ENCODE peak calls at places on chromosomes 5 and 9, in eight cellular contexts. One of them, this sample, is unnamed.

GRCh38 chr9:76699966-76700365 is 64.3 kb upstream of the PCA3 start:
- DNase-seq in kidney tubule cell: peak
- DNase-seq in stimulated activated CD8-positive, alpha-beta memory T cell treated with anti-CD3 and anti-CD28 coated beads, Interleukin-7, amount 100 ng/mL, for 1 hour: no peak
- DNase-seq in body of pancreas: no peak
- DNase-seq in GM10248: no peak
- DNase-seq in activated CD4-positive, alpha-beta T cell treated with anti-CD3 and anti-CD28 coated beads for 48 hours: no peak
- DNase-seq in hepatocyte: no peak
- DNase-seq in ovary: no peak
- DNase-seq in this sample: no peak

GRCh38 chr5:127958421-127959011 is 125.0 kb upstream of the SLC12A2 start:
- DNase-seq in kidney tubule cell: peak
- DNase-seq in stimulated activated CD8-positive, alpha-beta memory T cell treated with anti-CD3 and anti-CD28 coated beads, Interleukin-7, amount 100 ng/mL, for 1 hour: no peak
- DNase-seq in body of pancreas: no peak
- DNase-seq in GM10248: no peak
- DNase-seq in activated CD4-positive, alpha-beta T cell treated with anti-CD3 and anti-CD28 coated beads for 48 hours: no peak
- DNase-seq in hepatocyte: peak
- DNase-seq in ovary: no peak
- DNase-seq in this sample: peak

GRCh38 chr9:114108016-114108833 is 9.1 kb upstream of the KIF12 start:
- DNase-seq in kidney tubule cell: peak
- DNase-seq in stimulated activated CD8-positive, alpha-beta memory T cell treated with anti-CD3 and anti-CD28 coated beads, Interleukin-7, amount 100 ng/mL, for 1 hour: peak
- DNase-seq in body of pancreas: peak
- DNase-seq in GM10248: peak
- DNase-seq in activated CD4-positive, alpha-beta T cell treated with anti-CD3 and anti-CD28 coated beads for 48 hours: peak
- DNase-seq in hepatocyte: peak
- DNase-seq in ovary: peak
- DNase-seq in this sample: peak

GRCh38 chr5:141192110-141192725 is at the start of gene PCDHB10:
- DNase-seq in kidney tubule cell: peak
- DNase-seq in stimulated activated CD8-positive, alpha-beta memory T cell treated with anti-CD3 and anti-CD28 coated beads, Interleukin-7, amount 100 ng/mL, for 1 hour: no peak
- DNase-seq in body of pancreas: peak
- DNase-seq in GM10248: peak
- DNase-seq in activated CD4-positive, alpha-beta T cell treated with anti-CD3 and anti-CD28 coated beads for 48 hours: peak
- DNase-seq in hepatocyte: peak
- DNase-seq in ovary: no peak
- DNase-seq in this sample: peak

GRCh38 chr5:177491429-177491945 is 5.9 kb downstream of the PDLIM7 start:
- DNase-seq in kidney tubule cell: peak
- DNase-seq in stimulated activated CD8-positive, alpha-beta memory T cell treated with anti-CD3 and anti-CD28 coated beads, Interleukin-7, amount 100 ng/mL, for 1 hour: no peak
- DNase-seq in body of pancreas: no peak
- DNase-seq in GM10248: peak
- DNase-seq in activated CD4-positive, alpha-beta T cell treated with anti-CD3 and anti-CD28 coated beads for 48 hours: peak
- DNase-seq in hepatocyte: peak
- DNase-seq in ovary: no peak
- DNase-seq in this sample: peak

GRCh38 chr5:58266402-58266801 is 193.5 kb downstream of the PLK2 start:
- DNase-seq in kidney tubule cell: peak
- DNase-seq in stimulated activated CD8-positive, alpha-beta memory T cell treated with anti-CD3 and anti-CD28 coated beads, Interleukin-7, amount 100 ng/mL, for 1 hour: no peak
- DNase-seq in body of pancreas: no peak
- DNase-seq in GM10248: no peak
- DNase-seq in activated CD4-positive, alpha-beta T cell treated with anti-CD3 and anti-CD28 coated beads for 48 hours: no peak
- DNase-seq in hepatocyte: no peak
- DNase-seq in ovary: no peak
- DNase-seq in this sample: no peak

GRCh38 chr5:131379723-131380122 is 115.9 kb downstream of the CDC42SE2 start:
- DNase-seq in kidney tubule cell: peak
- DNase-seq in stimulated activated CD8-positive, alpha-beta memory T cell treated with anti-CD3 and anti-CD28 coated beads, Interleukin-7, amount 100 ng/mL, for 1 hour: peak
- DNase-seq in body of pancreas: no peak
- DNase-seq in GM10248: peak
- DNase-seq in activated CD4-positive, alpha-beta T cell treated with anti-CD3 and anti-CD28 coated beads for 48 hours: peak
- DNase-seq in hepatocyte: peak
- DNase-seq in ovary: no peak
- DNase-seq in this sample: no peak

GRCh38 chr5:56637321-56637920 is 177.9 kb upstream of the MAP3K1 start:
- DNase-seq in kidney tubule cell: peak
- DNase-seq in stimulated activated CD8-positive, alpha-beta memory T cell treated with anti-CD3 and anti-CD28 coated beads, Interleukin-7, amount 100 ng/mL, for 1 hour: no peak
- DNase-seq in body of pancreas: no peak
- DNase-seq in GM10248: no peak
- DNase-seq in activated CD4-positive, alpha-beta T cell treated with anti-CD3 and anti-CD28 coated beads for 48 hours: no peak
- DNase-seq in hepatocyte: peak
- DNase-seq in ovary: no peak
- DNase-seq in this sample: no peak

GRCh38 chr9:26746357-26747072 is 146.1 kb downstream of the CAAP1 start:
- DNase-seq in kidney tubule cell: peak
- DNase-seq in stimulated activated CD8-positive, alpha-beta memory T cell treated with anti-CD3 and anti-CD28 coated beads, Interleukin-7, amount 100 ng/mL, for 1 hour: no peak
- DNase-seq in body of pancreas: no peak
- DNase-seq in GM10248: peak
- DNase-seq in activated CD4-positive, alpha-beta T cell treated with anti-CD3 and anti-CD28 coated beads for 48 hours: no peak
- DNase-seq in hepatocyte: peak
- DNase-seq in ovary: no peak
- DNase-seq in this sample: no peak

GRCh38 chr9:36149197-36149596 is 12.7 kb downstream of the GLIPR2 start:
- DNase-seq in kidney tubule cell: peak
- DNase-seq in stimulated activated CD8-positive, alpha-beta memory T cell treated with anti-CD3 and anti-CD28 coated beads, Interleukin-7, amount 100 ng/mL, for 1 hour: no peak
- DNase-seq in body of pancreas: no peak
- DNase-seq in GM10248: no peak
- DNase-seq in activated CD4-positive, alpha-beta T cell treated with anti-CD3 and anti-CD28 coated beads for 48 hours: no peak
- DNase-seq in hepatocyte: no peak
- DNase-seq in ovary: peak
- DNase-seq in this sample: no peak

GRCh38 chr9:36488322-36488838 is 84.3 kb upstream of the MELK start:
- DNase-seq in kidney tubule cell: no peak
- DNase-seq in stimulated activated CD8-positive, alpha-beta memory T cell treated with anti-CD3 and anti-CD28 coated beads, Interleukin-7, amount 100 ng/mL, for 1 hour: no peak
- DNase-seq in body of pancreas: no peak
- DNase-seq in GM10248: no peak
- DNase-seq in activated CD4-positive, alpha-beta T cell treated with anti-CD3 and anti-CD28 coated beads for 48 hours: peak
- DNase-seq in hepatocyte: no peak
- DNase-seq in ovary: no peak
- DNase-seq in this sample: no peak

GRCh38 chr9:6779417-6780241 is 21.9 kb downstream of the KDM4C start:
- DNase-seq in kidney tubule cell: peak
- DNase-seq in stimulated activated CD8-positive, alpha-beta memory T cell treated with anti-CD3 and anti-CD28 coated beads, Interleukin-7, amount 100 ng/mL, for 1 hour: no peak
- DNase-seq in body of pancreas: no peak
- DNase-seq in GM10248: no peak
- DNase-seq in activated CD4-positive, alpha-beta T cell treated with anti-CD3 and anti-CD28 coated beads for 48 hours: no peak
- DNase-seq in hepatocyte: peak
- DNase-seq in ovary: no peak
- DNase-seq in this sample: peak

GRCh38 chr5:152607393-152608165 is 202.5 kb upstream of the NMUR2 start:
- DNase-seq in kidney tubule cell: no peak
- DNase-seq in stimulated activated CD8-positive, alpha-beta memory T cell treated with anti-CD3 and anti-CD28 coated beads, Interleukin-7, amount 100 ng/mL, for 1 hour: no peak
- DNase-seq in body of pancreas: no peak
- DNase-seq in GM10248: no peak
- DNase-seq in activated CD4-positive, alpha-beta T cell treated with anti-CD3 and anti-CD28 coated beads for 48 hours: no peak
- DNase-seq in hepatocyte: no peak
- DNase-seq in ovary: no peak
- DNase-seq in this sample: no peak

GRCh38 chr9:93600504-93600903 is 24.1 kb downstream of the PHF2 start:
- DNase-seq in kidney tubule cell: peak
- DNase-seq in stimulated activated CD8-positive, alpha-beta memory T cell treated with anti-CD3 and anti-CD28 coated beads, Interleukin-7, amount 100 ng/mL, for 1 hour: no peak
- DNase-seq in body of pancreas: no peak
- DNase-seq in GM10248: no peak
- DNase-seq in activated CD4-positive, alpha-beta T cell treated with anti-CD3 and anti-CD28 coated beads for 48 hours: no peak
- DNase-seq in hepatocyte: no peak
- DNase-seq in ovary: no peak
- DNase-seq in this sample: peak

GRCh38 chr5:133882107-133882695 is 86.2 kb downstream of the C5orf15 start:
- DNase-seq in kidney tubule cell: no peak
- DNase-seq in stimulated activated CD8-positive, alpha-beta memory T cell treated with anti-CD3 and anti-CD28 coated beads, Interleukin-7, amount 100 ng/mL, for 1 hour: no peak
- DNase-seq in body of pancreas: no peak
- DNase-seq in GM10248: no peak
- DNase-seq in activated CD4-positive, alpha-beta T cell treated with anti-CD3 and anti-CD28 coated beads for 48 hours: no peak
- DNase-seq in hepatocyte: no peak
- DNase-seq in ovary: no peak
- DNase-seq in this sample: no peak

GRCh38 chr9:28491121-28491520 is 917.8 kb upstream of the C9orf72 start:
- DNase-seq in kidney tubule cell: no peak
- DNase-seq in stimulated activated CD8-positive, alpha-beta memory T cell treated with anti-CD3 and anti-CD28 coated beads, Interleukin-7, amount 100 ng/mL, for 1 hour: no peak
- DNase-seq in body of pancreas: no peak
- DNase-seq in GM10248: no peak
- DNase-seq in activated CD4-positive, alpha-beta T cell treated with anti-CD3 and anti-CD28 coated beads for 48 hours: no peak
- DNase-seq in hepatocyte: no peak
- DNase-seq in ovary: no peak
- DNase-seq in this sample: no peak

GRCh38 chr9:19137282-19137681 is 10.0 kb upstream of the PLIN2 start:
- DNase-seq in kidney tubule cell: peak
- DNase-seq in stimulated activated CD8-positive, alpha-beta memory T cell treated with anti-CD3 and anti-CD28 coated beads, Interleukin-7, amount 100 ng/mL, for 1 hour: no peak
- DNase-seq in body of pancreas: no peak
- DNase-seq in GM10248: no peak
- DNase-seq in activated CD4-positive, alpha-beta T cell treated with anti-CD3 and anti-CD28 coated beads for 48 hours: no peak
- DNase-seq in hepatocyte: no peak
- DNase-seq in ovary: no peak
- DNase-seq in this sample: no peak

GRCh38 chr9:93081081-93081529 is 14.9 kb upstream of the CARD19 start:
- DNase-seq in kidney tubule cell: no peak
- DNase-seq in stimulated activated CD8-positive, alpha-beta memory T cell treated with anti-CD3 and anti-CD28 coated beads, Interleukin-7, amount 100 ng/mL, for 1 hour: no peak
- DNase-seq in body of pancreas: peak
- DNase-seq in GM10248: no peak
- DNase-seq in activated CD4-positive, alpha-beta T cell treated with anti-CD3 and anti-CD28 coated beads for 48 hours: no peak
- DNase-seq in hepatocyte: peak
- DNase-seq in ovary: peak
- DNase-seq in this sample: no peak

GRCh38 chr5:141369994-141370848 is at the start of gene PCDHGB3:
- DNase-seq in kidney tubule cell: peak
- DNase-seq in stimulated activated CD8-positive, alpha-beta memory T cell treated with anti-CD3 and anti-CD28 coated beads, Interleukin-7, amount 100 ng/mL, for 1 hour: no peak
- DNase-seq in body of pancreas: no peak
- DNase-seq in GM10248: peak
- DNase-seq in activated CD4-positive, alpha-beta T cell treated with anti-CD3 and anti-CD28 coated beads for 48 hours: peak
- DNase-seq in hepatocyte: no peak
- DNase-seq in ovary: no peak
- DNase-seq in this sample: peak

GRCh38 chr9:20524776-20525175 is 97.5 kb downstream of the MLLT3 start:
- DNase-seq in kidney tubule cell: no peak
- DNase-seq in stimulated activated CD8-positive, alpha-beta memory T cell treated with anti-CD3 and anti-CD28 coated beads, Interleukin-7, amount 100 ng/mL, for 1 hour: no peak
- DNase-seq in body of pancreas: no peak
- DNase-seq in GM10248: no peak
- DNase-seq in activated CD4-positive, alpha-beta T cell treated with anti-CD3 and anti-CD28 coated beads for 48 hours: peak
- DNase-seq in hepatocyte: no peak
- DNase-seq in ovary: no peak
- DNase-seq in this sample: peak

GRCh38 chr5:175696139-175696854 is 38.4 kb downstream of the HRH2 start:
- DNase-seq in kidney tubule cell: peak
- DNase-seq in stimulated activated CD8-positive, alpha-beta memory T cell treated with anti-CD3 and anti-CD28 coated beads, Interleukin-7, amount 100 ng/mL, for 1 hour: peak
- DNase-seq in body of pancreas: peak
- DNase-seq in GM10248: peak
- DNase-seq in activated CD4-positive, alpha-beta T cell treated with anti-CD3 and anti-CD28 coated beads for 48 hours: peak
- DNase-seq in hepatocyte: peak
- DNase-seq in ovary: no peak
- DNase-seq in this sample: peak

GRCh38 chr5:24188196-24188595 is 456.6 kb downstream of the CDH10 start:
- DNase-seq in kidney tubule cell: no peak
- DNase-seq in stimulated activated CD8-positive, alpha-beta memory T cell treated with anti-CD3 and anti-CD28 coated beads, Interleukin-7, amount 100 ng/mL, for 1 hour: no peak
- DNase-seq in body of pancreas: no peak
- DNase-seq in GM10248: no peak
- DNase-seq in activated CD4-positive, alpha-beta T cell treated with anti-CD3 and anti-CD28 coated beads for 48 hours: no peak
- DNase-seq in hepatocyte: no peak
- DNase-seq in ovary: no peak
- DNase-seq in this sample: no peak

GRCh38 chr5:149760700-149761187 is 30.6 kb downstream of the PPARGC1B start:
- DNase-seq in kidney tubule cell: peak
- DNase-seq in stimulated activated CD8-positive, alpha-beta memory T cell treated with anti-CD3 and anti-CD28 coated beads, Interleukin-7, amount 100 ng/mL, for 1 hour: no peak
- DNase-seq in body of pancreas: no peak
- DNase-seq in GM10248: no peak
- DNase-seq in activated CD4-positive, alpha-beta T cell treated with anti-CD3 and anti-CD28 coated beads for 48 hours: no peak
- DNase-seq in hepatocyte: no peak
- DNase-seq in ovary: no peak
- DNase-seq in this sample: no peak

GRCh38 chr9:131330814-131331600 is 41.5 kb downstream of the PLPP7 start:
- DNase-seq in kidney tubule cell: no peak
- DNase-seq in stimulated activated CD8-positive, alpha-beta memory T cell treated with anti-CD3 and anti-CD28 coated beads, Interleukin-7, amount 100 ng/mL, for 1 hour: no peak
- DNase-seq in body of pancreas: no peak
- DNase-seq in GM10248: no peak
- DNase-seq in activated CD4-positive, alpha-beta T cell treated with anti-CD3 and anti-CD28 coated beads for 48 hours: no peak
- DNase-seq in hepatocyte: no peak
- DNase-seq in ovary: no peak
- DNase-seq in this sample: peak

GRCh38 chr5:149904293-149904886 is 40.2 kb downstream of the PDE6A start:
- DNase-seq in kidney tubule cell: no peak
- DNase-seq in stimulated activated CD8-positive, alpha-beta memory T cell treated with anti-CD3 and anti-CD28 coated beads, Interleukin-7, amount 100 ng/mL, for 1 hour: no peak
- DNase-seq in body of pancreas: no peak
- DNase-seq in GM10248: no peak
- DNase-seq in activated CD4-positive, alpha-beta T cell treated with anti-CD3 and anti-CD28 coated beads for 48 hours: no peak
- DNase-seq in hepatocyte: peak
- DNase-seq in ovary: no peak
- DNase-seq in this sample: no peak

GRCh38 chr5:8366296-8366695 is 497.3 kb downstream of the MTRR start:
- DNase-seq in kidney tubule cell: no peak
- DNase-seq in stimulated activated CD8-positive, alpha-beta memory T cell treated with anti-CD3 and anti-CD28 coated beads, Interleukin-7, amount 100 ng/mL, for 1 hour: no peak
- DNase-seq in body of pancreas: no peak
- DNase-seq in GM10248: no peak
- DNase-seq in activated CD4-positive, alpha-beta T cell treated with anti-CD3 and anti-CD28 coated beads for 48 hours: no peak
- DNase-seq in hepatocyte: no peak
- DNase-seq in ovary: no peak
- DNase-seq in this sample: no peak

GRCh38 chr5:98940586-98940985 is 11.8 kb upstream of the CHD1 start:
- DNase-seq in kidney tubule cell: peak
- DNase-seq in stimulated activated CD8-positive, alpha-beta memory T cell treated with anti-CD3 and anti-CD28 coated beads, Interleukin-7, amount 100 ng/mL, for 1 hour: no peak
- DNase-seq in body of pancreas: no peak
- DNase-seq in GM10248: no peak
- DNase-seq in activated CD4-positive, alpha-beta T cell treated with anti-CD3 and anti-CD28 coated beads for 48 hours: no peak
- DNase-seq in hepatocyte: no peak
- DNase-seq in ovary: no peak
- DNase-seq in this sample: peak

GRCh38 chr5:107388111-107388861 is 282.5 kb downstream of the EFNA5 start:
- DNase-seq in kidney tubule cell: peak
- DNase-seq in stimulated activated CD8-positive, alpha-beta memory T cell treated with anti-CD3 and anti-CD28 coated beads, Interleukin-7, amount 100 ng/mL, for 1 hour: no peak
- DNase-seq in body of pancreas: no peak
- DNase-seq in GM10248: peak
- DNase-seq in activated CD4-positive, alpha-beta T cell treated with anti-CD3 and anti-CD28 coated beads for 48 hours: no peak
- DNase-seq in hepatocyte: peak
- DNase-seq in ovary: no peak
- DNase-seq in this sample: peak

GRCh38 chr5:133990396-133990795 is 14.4 kb downstream of the VDAC1 start:
- DNase-seq in kidney tubule cell: no peak
- DNase-seq in stimulated activated CD8-positive, alpha-beta memory T cell treated with anti-CD3 and anti-CD28 coated beads, Interleukin-7, amount 100 ng/mL, for 1 hour: no peak
- DNase-seq in body of pancreas: no peak
- DNase-seq in GM10248: no peak
- DNase-seq in activated CD4-positive, alpha-beta T cell treated with anti-CD3 and anti-CD28 coated beads for 48 hours: no peak
- DNase-seq in hepatocyte: no peak
- DNase-seq in ovary: no peak
- DNase-seq in this sample: no peak

GRCh38 chr9:81669011-81669739 is 20.2 kb downstream of the TLE1 start:
- DNase-seq in kidney tubule cell: peak
- DNase-seq in stimulated activated CD8-positive, alpha-beta memory T cell treated with anti-CD3 and anti-CD28 coated beads, Interleukin-7, amount 100 ng/mL, for 1 hour: no peak
- DNase-seq in body of pancreas: no peak
- DNase-seq in GM10248: no peak
- DNase-seq in activated CD4-positive, alpha-beta T cell treated with anti-CD3 and anti-CD28 coated beads for 48 hours: no peak
- DNase-seq in hepatocyte: no peak
- DNase-seq in ovary: no peak
- DNase-seq in this sample: peak

GRCh38 chr9:34085581-34086500 is 37.2 kb upstream of the UBAP2 start:
- DNase-seq in kidney tubule cell: no peak
- DNase-seq in stimulated activated CD8-positive, alpha-beta memory T cell treated with anti-CD3 and anti-CD28 coated beads, Interleukin-7, amount 100 ng/mL, for 1 hour: no peak
- DNase-seq in body of pancreas: no peak
- DNase-seq in GM10248: no peak
- DNase-seq in activated CD4-positive, alpha-beta T cell treated with anti-CD3 and anti-CD28 coated beads for 48 hours: peak
- DNase-seq in hepatocyte: no peak
- DNase-seq in ovary: peak
- DNase-seq in this sample: no peak

GRCh38 chr5:72107874-72108199 is 562 bp downstream of the MAP1B start:
- DNase-seq in kidney tubule cell: peak
- DNase-seq in stimulated activated CD8-positive, alpha-beta memory T cell treated with anti-CD3 and anti-CD28 coated beads, Interleukin-7, amount 100 ng/mL, for 1 hour: no peak
- DNase-seq in body of pancreas: no peak
- DNase-seq in GM10248: peak
- DNase-seq in activated CD4-positive, alpha-beta T cell treated with anti-CD3 and anti-CD28 coated beads for 48 hours: peak
- DNase-seq in hepatocyte: peak
- DNase-seq in ovary: peak
- DNase-seq in this sample: peak

GRCh38 chr5:145921211-145921610 is 15.2 kb upstream of the SH3RF2 start:
- DNase-seq in kidney tubule cell: peak
- DNase-seq in stimulated activated CD8-positive, alpha-beta memory T cell treated with anti-CD3 and anti-CD28 coated beads, Interleukin-7, amount 100 ng/mL, for 1 hour: no peak
- DNase-seq in body of pancreas: no peak
- DNase-seq in GM10248: no peak
- DNase-seq in activated CD4-positive, alpha-beta T cell treated with anti-CD3 and anti-CD28 coated beads for 48 hours: no peak
- DNase-seq in hepatocyte: no peak
- DNase-seq in ovary: no peak
- DNase-seq in this sample: no peak

GRCh38 chr9:92680166-92681119 is 10.5 kb upstream of the IPPK start:
- DNase-seq in kidney tubule cell: peak
- DNase-seq in stimulated activated CD8-positive, alpha-beta memory T cell treated with anti-CD3 and anti-CD28 coated beads, Interleukin-7, amount 100 ng/mL, for 1 hour: no peak
- DNase-seq in body of pancreas: no peak
- DNase-seq in GM10248: no peak
- DNase-seq in activated CD4-positive, alpha-beta T cell treated with anti-CD3 and anti-CD28 coated beads for 48 hours: no peak
- DNase-seq in hepatocyte: no peak
- DNase-seq in ovary: no peak
- DNase-seq in this sample: no peak